ENCODE peak calls at places on chromosomes 13 and 19, in four cellular contexts. E is fibroblast of the aortic adventitia, N is EL, I is foreskin fibroblast. Y is an unnamed sample.
A peak's percentile ranks its signal among the peaks of the same experiment; 100 is the strongest.

GRCh38 chr13:74251778-74252519 is 117.7 kb upstream of the KLF12 start:
- DNase-seq in N (peak; percentile 25), E (peak; percentile 43), I (peak; percentile 74), Y (no peak)

GRCh38 chr13:41634407-41634806 is 177.1 kb downstream of the RGCC start:
- DNase-seq in E (no peak), I (no peak), N (no peak), Y (no peak)

GRCh38 chr13:76723551-76724232 is 162.5 kb downstream of the KCTD12 start:
- DNase-seq in I (peak; percentile 92), N (peak; percentile 85), E (peak; percentile 96), Y (peak; percentile 71)

GRCh38 chr13:97279913-97280312 is 57.8 kb downstream of the MBNL2 start:
- DNase-seq in N (peak; percentile 84), E (peak; percentile 74), I (peak; percentile 75), Y (no peak)

GRCh38 chr19:27392027-27392632 is 1820.8 kb downstream of the UQCRFS1 start:
- DNase-seq in E (no peak), N (no peak), I (no peak), Y (no peak)

GRCh38 chr13:106010836-106011235 is 524.6 kb downstream of the EFNB2 start:
- DNase-seq in E (no peak), I (no peak), N (no peak), Y (no peak)

GRCh38 chr19:55305491-55305890 is 19.6 kb downstream of the TMEM150B start:
- DNase-seq in E (peak; percentile 25), N (peak; percentile 37), I (peak; percentile 37), Y (peak; percentile 61)

GRCh38 chr19:16025108-16026101 is 50.9 kb upstream of the TPM4 start:
- DNase-seq in I (peak; percentile 92), N (peak; percentile 78), E (peak; percentile 62), Y (peak; percentile 91)

GRCh38 chr13:41546372-41547252 is 89.3 kb downstream of the RGCC start:
- DNase-seq in E (peak; percentile 14), I (peak; percentile 80), N (peak; percentile 88), Y (peak; percentile 88)

GRCh38 chr19:28948531-28948930 is 264.4 kb downstream of the UQCRFS1 start:
- DNase-seq in I (peak; percentile 44), E (peak; percentile 53), N (no peak), Y (no peak)

GRCh38 chr19:35719402-35720162 is 1.8 kb downstream of the KMT2B start:
- DNase-seq in E (no peak), N (no peak), I (no peak), Y (no peak)

GRCh38 chr19:3336680-3337523 is 29.5 kb upstream of the NFIC start:
- DNase-seq in I (peak; percentile 85), N (peak; percentile 42), E (peak; percentile 80), Y (peak; percentile 72)

GRCh38 chr19:51891193-51891747 is 3.5 kb upstream of the ZNF577 start:
- DNase-seq in I (no peak), E (no peak), N (no peak), Y (no peak)

GRCh38 chr13:100392709-100393630 is 195.6 kb downstream of the GGACT start:
- DNase-seq in E (peak; percentile 100), I (peak; percentile 99), N (peak; percentile 99), Y (peak; percentile 81)

GRCh38 chr13:80359459-80360297 is 18.8 kb upstream of the SPRY2 start:
- DNase-seq in N (no peak), E (peak; percentile 69), I (no peak), Y (no peak)

GRCh38 chr13:93217701-93218100 is 8.9 kb upstream of the GPC6 start:
- DNase-seq in I (peak; percentile 36), E (peak; percentile 51), N (no peak), Y (no peak)

GRCh38 chr13:113862766-113863510 is 938 bp downstream of the GAS6 start:
- DNase-seq in E (peak; percentile 41), N (peak; percentile 40), I (peak; percentile 59), Y (peak; percentile 66)

GRCh38 chr13:30978981-30979956 is 46.8 kb downstream of the TEX26 start:
- DNase-seq in N (no peak), E (no peak), I (no peak), Y (no peak)

GRCh38 chr19:42360787-42361544 is 29.1 kb downstream of the CNFN start:
- DNase-seq in N (peak; percentile 73), E (peak; percentile 76), I (no peak), Y (no peak)

GRCh38 chr13:36736119-36736726 is 62.4 kb downstream of the SERTM1 start:
- DNase-seq in I (peak; percentile 78), N (peak; percentile 46), E (peak; percentile 83), Y (peak; percentile 47)

GRCh38 chr13:74274946-74275345 is 140.7 kb upstream of the KLF12 start:
- DNase-seq in I (peak; percentile 22), E (no peak), N (peak; percentile 42), Y (no peak)

GRCh38 chr13:114283581-114283980 is 2.2 kb downstream of the UPF3A start:
- DNase-seq in I (no peak), N (no peak), E (no peak), Y (no peak)

GRCh38 chr19:6440905-6441304 is 7.3 kb upstream of the SLC25A41 start:
- DNase-seq in N (no peak), I (no peak), E (no peak), Y (no peak)

GRCh38 chr19:6076291-6076665 is 34.0 kb downstream of the RFX2 start:
- DNase-seq in N (no peak), E (no peak), I (no peak), Y (no peak)

GRCh38 chr19:55694241-55694655 is 19.2 kb downstream of the EPN1 start:
- DNase-seq in N (no peak), I (no peak), E (no peak), Y (no peak)